ENCODE peak calls at places on chromosomes 4 and X, in six cellular contexts. T is A549, V is IMR-90, E is K562, M is HepG2, Y is GM12878. Q is an unnamed sample.

GRCh38 chrX:49922291-49923241 is at the start of gene CLCN5:
- DNase-seq in T (peak; percentile 85), V (peak; percentile 91), E (peak; percentile 91), M (peak; percentile 88), Y (peak; percentile 71), Q (peak; percentile 93)

GRCh38 chr4:57418133-57418532 is 307.9 kb upstream of the IGFBP7 start:
- DNase-seq in T (no peak), V (no peak), E (no peak), M (no peak), Y (no peak), Q (no peak)

GRCh38 chrX:93985621-93986020 is 311.6 kb downstream of the FAM133A start:
- DNase-seq in T (no peak), V (no peak), E (no peak), M (no peak), Y (no peak), Q (no peak)

GRCh38 chrX:40077906-40078305 is 19.9 kb downstream of the BCOR start:
- DNase-seq in T (no peak), V (no peak), E (no peak), M (no peak), Y (no peak), Q (no peak)

GRCh38 chrX:155997436-155997835 is at the start of gene IL9R:
- DNase-seq in T (no peak), V (no peak), E (peak; percentile 75), M (no peak), Y (peak; percentile 15), Q (no peak)

GRCh38 chr4:55396305-55397023 is 707 bp downstream of the TMEM165 start:
- DNase-seq in T (peak; percentile 25), V (peak; percentile 38), E (peak; percentile 60), M (peak; percentile 31), Y (no peak), Q (peak; percentile 47)

GRCh38 chrX:3743821-3744439 is 30.5 kb upstream of the PRKX start:
- DNase-seq in T (no peak), V (no peak), E (no peak), M (no peak), Y (no peak), Q (no peak)

GRCh38 chr4:78265006-78265405 is 207.9 kb downstream of the FRAS1 start:
- DNase-seq in T (no peak), V (no peak), E (no peak), M (no peak), Y (no peak), Q (no peak)

GRCh38 chrX:22135994-22136684 is 104.0 kb downstream of the PHEX start:
- DNase-seq in T (peak; percentile 36), V (peak; percentile 60), E (peak; percentile 34), M (peak; percentile 11), Y (no peak), Q (peak; percentile 41)

GRCh38 chr4:165131247-165131832 is 18.7 kb upstream of the TMEM192 start:
- DNase-seq in T (peak; percentile 39), V (peak; percentile 55), E (peak; percentile 73), M (peak; percentile 57), Y (peak; percentile 41), Q (peak; percentile 58)

GRCh38 chr4:124092101-124093057 is 620.2 kb downstream of the ANKRD50 start:
- DNase-seq in T (no peak), V (no peak), E (no peak), M (no peak), Y (no peak), Q (no peak)

GRCh38 chr4:25253072-25253447 is 19.2 kb downstream of the PI4K2B start:
- DNase-seq in T (no peak), V (peak; percentile 1), E (no peak), M (no peak), Y (no peak), Q (no peak)

GRCh38 chr4:42119916-42120315 is 32.5 kb downstream of the BEND4 start:
- DNase-seq in T (no peak), V (no peak), E (no peak), M (no peak), Y (no peak), Q (no peak)

GRCh38 chr4:53908661-53909078 is 155.7 kb downstream of the CHIC2 start:
- DNase-seq in T (peak; percentile 57), V (peak; percentile 97), E (peak; percentile 67), M (peak; percentile 83), Y (peak; percentile 8), Q (peak; percentile 63)

GRCh38 chrX:122982521-122982920 is 201.6 kb upstream of the GRIA3 start:
- DNase-seq in T (no peak), V (no peak), E (no peak), M (no peak), Y (no peak), Q (no peak)

GRCh38 chr4:155535802-155536454 is 130.7 kb upstream of the GUCY1A1 start:
- DNase-seq in T (no peak), V (no peak), E (no peak), M (no peak), Y (no peak), Q (no peak)

GRCh38 chr4:124459922-124460301 is 252.6 kb downstream of the ANKRD50 start:
- DNase-seq in T (no peak), V (no peak), E (no peak), M (no peak), Y (no peak), Q (no peak)

GRCh38 chrX:107348051-107348450 is 101.4 kb upstream of the FRMPD3 start:
- DNase-seq in T (no peak), V (no peak), E (no peak), M (no peak), Y (no peak), Q (no peak)

GRCh38 chr4:6507345-6507744 is 34.9 kb upstream of the PPP2R2C start:
- DNase-seq in T (no peak), V (no peak), E (no peak), M (no peak), Y (no peak), Q (no peak)

GRCh38 chr4:101199507-101200285 is 147.6 kb downstream of the PPP3CA start:
- DNase-seq in T (no peak), V (peak; percentile 83), E (no peak), M (no peak), Y (no peak), Q (no peak)

GRCh38 chr4:100288811-100289529 is 98.7 kb upstream of the DDIT4L start:
- DNase-seq in T (no peak), V (peak; percentile 35), E (no peak), M (no peak), Y (no peak), Q (no peak)

GRCh38 chrX:123771449-123772064 is 38.7 kb upstream of the THOC2 start:
- DNase-seq in T (no peak), V (no peak), E (no peak), M (peak; percentile 37), Y (no peak), Q (no peak)

GRCh38 chr4:167868163-167868562 is 224.2 kb upstream of the ANXA10 start:
- DNase-seq in T (no peak), V (peak; percentile 34), E (no peak), M (no peak), Y (no peak), Q (no peak)

GRCh38 chrX:12137982-12138365 is 299 bp upstream of the FRMPD4 start:
- DNase-seq in T (no peak), V (no peak), E (no peak), M (no peak), Y (no peak), Q (no peak)
- TF ChIP-seq BHLHE40 in T (no peak), V (no peak), E (no peak), M (no peak), Y (no peak), Q (no peak)

GRCh38 chr4:147599764-147600163 is 17.4 kb upstream of the TMEM184C start:
- DNase-seq in T (no peak), V (peak; percentile 71), E (no peak), M (no peak), Y (no peak), Q (no peak)
- TF ChIP-seq BHLHE40 in T (no peak), V (peak; percentile 55), E (no peak), M (no peak), Y (no peak), Q (no peak)

DNA sequence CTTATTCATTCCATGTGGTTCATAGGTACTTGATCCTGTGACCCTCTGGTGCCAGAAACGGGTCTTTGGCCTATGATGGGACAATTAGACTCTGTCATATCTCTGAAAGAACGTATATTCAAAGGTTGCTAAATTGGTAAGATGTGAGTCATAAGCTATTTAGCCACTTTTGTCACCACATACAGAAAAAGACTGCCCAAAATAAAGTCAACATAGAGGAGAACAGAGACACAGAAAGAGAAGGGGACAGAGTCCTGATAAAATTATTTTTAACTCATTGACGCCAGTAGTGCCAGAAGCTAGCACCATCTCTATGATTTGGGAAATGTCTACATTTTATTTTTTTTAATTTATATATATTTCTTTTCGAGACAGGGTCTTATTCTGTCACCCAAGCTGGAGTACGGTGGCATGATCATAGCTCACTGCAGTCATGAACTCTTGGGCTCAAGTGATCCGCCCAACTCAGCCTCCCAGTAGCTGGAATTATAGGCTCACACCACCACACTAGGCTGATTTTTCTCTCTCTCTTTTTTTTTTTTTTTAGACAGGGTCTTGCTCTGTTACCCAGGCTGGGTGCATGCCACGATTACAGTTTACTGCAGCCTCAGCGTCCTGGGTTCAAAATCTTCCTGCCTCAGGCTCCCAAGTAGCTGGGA is 92.1 kb upstream of the COX18 start:
- DNase-seq in T (no peak), V (no peak), E (no peak), M (no peak), Y (no peak), Q (no peak)
- TF ChIP-seq BHLHE40 in T (no peak), V (no peak), E (no peak), M (no peak), Y (no peak), Q (no peak)

GRCh38 chrX:112259375-112259774 is 176.8 kb upstream of the TRPC5 start:
- DNase-seq in T (no peak), V (no peak), E (no peak), M (no peak), Y (no peak), Q (no peak)
- TF ChIP-seq BHLHE40 in T (no peak), V (no peak), E (no peak), M (no peak), Y (no peak), Q (no peak)

DNA sequence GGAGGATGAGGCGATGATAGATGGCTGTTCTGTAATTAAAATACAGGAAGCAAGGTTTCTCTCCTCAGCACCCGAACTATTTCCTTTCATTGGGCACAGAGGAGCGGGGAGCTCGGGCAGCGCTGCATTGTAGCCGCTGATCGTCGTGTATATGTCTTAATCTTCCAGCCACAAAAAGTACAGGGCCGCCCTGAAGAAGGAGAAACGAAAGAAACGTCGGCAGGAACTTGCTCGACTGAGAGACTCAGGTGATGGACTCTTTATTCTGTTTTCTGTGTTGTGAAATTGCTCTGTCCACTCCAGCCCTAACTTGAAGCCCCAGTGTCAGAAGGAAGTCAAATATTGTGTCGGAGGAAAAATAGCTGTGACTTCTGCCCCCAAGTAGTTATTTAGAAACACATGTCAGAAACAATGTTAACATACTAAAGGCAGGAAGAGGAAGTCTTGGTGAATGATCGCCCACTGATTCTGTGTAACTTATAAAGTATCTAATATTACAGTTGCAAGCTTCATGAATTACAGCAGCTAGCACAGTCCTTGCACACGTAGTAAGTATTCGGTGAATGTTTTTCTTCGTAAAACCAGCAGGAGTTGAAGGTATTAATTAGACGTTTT is 589 bp downstream of the ZRSR2 start:
- DNase-seq in T (no peak), V (peak; percentile 6), E (no peak), M (no peak), Y (peak; percentile 13), Q (no peak)
- TF ChIP-seq BHLHE40 in T (no peak), V (no peak), E (no peak), M (no peak), Y (no peak), Q (no peak)

DNA sequence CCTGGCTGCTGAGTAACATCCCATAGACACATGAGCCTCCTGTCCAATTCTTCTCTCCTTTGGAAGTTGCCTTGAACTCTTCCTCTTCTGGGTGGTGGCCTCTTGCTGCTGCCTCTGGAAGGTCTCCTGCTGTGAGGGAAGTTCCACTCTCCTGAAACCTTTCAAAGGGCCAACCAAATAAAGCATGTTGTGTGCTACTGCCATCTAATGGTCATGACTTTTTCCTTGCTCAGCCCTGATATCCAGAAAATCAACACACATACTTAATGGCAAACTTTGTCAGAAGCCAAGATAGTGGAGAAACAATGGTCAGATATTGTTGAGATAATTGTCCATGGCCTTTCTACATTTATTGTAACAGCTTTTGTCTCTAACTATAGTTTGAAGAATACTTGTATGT is 19.1 kb upstream of the ZXDA start:
- DNase-seq in T (no peak), V (peak; percentile 27), E (peak; percentile 11), M (peak; percentile 2), Y (no peak), Q (peak; percentile 10)
- TF ChIP-seq BHLHE40 in T (no peak), V (no peak), E (no peak), M (no peak), Y (no peak), Q (no peak)